ENCODE peak calls at places on chromosome 9, in five cellular contexts. J, V, P, R and T are unnamed samples.

GRCh38 chr9:80143899-80144298 is 572.1 kb downstream of the TLE4 start:
- DNase-seq in J (no peak), V (no peak), P (no peak), R (no peak), T (no peak)

GRCh38 chr9:137449081-137449844 is 8.1 kb upstream of the ENTPD8 start:
- DNase-seq in J (no peak), V (no peak), P (no peak), R (no peak), T (no peak)

GRCh38 chr9:37953775-37954437 is 50.0 kb upstream of the SLC25A51 start:
- DNase-seq in J (no peak), V (no peak), P (peak), R (no peak), T (no peak)

GRCh38 chr9:92954078-92954861 is 6.9 kb downstream of the FGD3 start:
- DNase-seq in J (peak), V (no peak), P (no peak), R (no peak), T (no peak)

GRCh38 chr9:138044485-138045383 is 167.2 kb downstream of the CACNA1B start:
- DNase-seq in J (no peak), V (peak), P (no peak), R (no peak), T (no peak)

GRCh38 chr9:108012405-108012804 is 522.8 kb upstream of the KLF4 start:
- DNase-seq in J (no peak), V (no peak), P (no peak), R (no peak), T (no peak)

GRCh38 chr9:71886015-71886414 is 25.0 kb downstream of the ABHD17B start:
- DNase-seq in J (no peak), V (no peak), P (no peak), R (no peak), T (no peak)

GRCh38 chr9:14525840-14526239 is 167.4 kb downstream of the ZDHHC21 start:
- DNase-seq in J (no peak), V (no peak), P (no peak), R (no peak), T (no peak)

GRCh38 chr9:121399126-121399882 is 29.3 kb upstream of the STOM start:
- DNase-seq in J (no peak), V (no peak), P (no peak), R (no peak), T (no peak)

GRCh38 chr9:114694719-114695269 is 12.8 kb upstream of the TEX48 start:
- DNase-seq in J (no peak), V (no peak), P (no peak), R (no peak), T (no peak)

GRCh38 chr9:92463989-92464388 is 18.3 kb downstream of the ASPN start:
- DNase-seq in J (no peak), V (no peak), P (peak), R (no peak), T (no peak)

GRCh38 chr9:121302341-121302740 is 34.4 kb downstream of the GSN start:
- DNase-seq in J (no peak), V (peak), P (no peak), R (no peak), T (no peak)

GRCh38 chr9:37209431-37210386 is 89.3 kb downstream of the ZCCHC7 start:
- DNase-seq in J (no peak), V (no peak), P (no peak), R (peak), T (no peak)

GRCh38 chr9:126989847-126990821 is 75.6 kb downstream of the RALGPS1 start:
- DNase-seq in J (peak), V (peak), P (no peak), R (no peak), T (no peak)

GRCh38 chr9:8251566-8251965 is 452.0 kb upstream of the DMAC1 start:
- DNase-seq in J (no peak), V (no peak), P (no peak), R (no peak), T (no peak)

GRCh38 chr9:93083592-93084470 is 12.2 kb upstream of the CARD19 start:
- DNase-seq in J (no peak), V (peak), P (no peak), R (no peak), T (no peak)

GRCh38 chr9:21833090-21833801 is 30.8 kb downstream of the MTAP start:
- DNase-seq in J (no peak), V (no peak), P (no peak), R (no peak), T (no peak)

GRCh38 chr9:113620377-113621161 is 157.0 kb downstream of the RGS3 start:
- DNase-seq in J (peak), V (peak), P (peak), R (peak), T (peak)

GRCh38 chr9:120310035-120310434 is 269.9 kb downstream of the CDK5RAP2 start:
- DNase-seq in J (no peak), V (no peak), P (no peak), R (no peak), T (no peak)

GRCh38 chr9:26326473-26327044 is 566.0 kb downstream of the CAAP1 start:
- DNase-seq in J (no peak), V (no peak), P (peak), R (peak), T (peak)

GRCh38 chr9:114091711-114092110 is 7.4 kb downstream of the KIF12 start:
- DNase-seq in J (no peak), V (no peak), P (no peak), R (no peak), T (no peak)

GRCh38 chr9:113934167-113934566 is 58.1 kb downstream of the ZNF618 start:
- DNase-seq in J (no peak), V (no peak), P (no peak), R (no peak), T (no peak)

GRCh38 chr9:85527331-85528015 is 214.3 kb downstream of the AGTPBP1 start:
- DNase-seq in J (no peak), V (no peak), P (no peak), R (no peak), T (no peak)

GRCh38 chr9:85523202-85523601 is 218.6 kb downstream of the AGTPBP1 start:
- DNase-seq in J (no peak), V (no peak), P (no peak), R (no peak), T (no peak)

GRCh38 chr9:85521331-85522197 is 220.2 kb downstream of the AGTPBP1 start:
- DNase-seq in J (peak), V (no peak), P (no peak), R (no peak), T (no peak)

GRCh38 chr9:85522459-85523092 is 219.2 kb downstream of the AGTPBP1 start:
- DNase-seq in J (peak), V (no peak), P (peak), R (peak), T (no peak)

GRCh38 chr9:85524531-85524930 is 217.2 kb downstream of the AGTPBP1 start:
- DNase-seq in J (no peak), V (no peak), P (no peak), R (no peak), T (no peak)
- H3K27ac ChIP-seq in J (no peak), V (no peak), P (no peak), R (no peak), T (no peak)

GRCh38 chr9:134533850-134534585 is 107.6 kb upstream of the COL5A1 start:
- DNase-seq in J (peak), V (no peak), P (no peak), R (no peak), T (no peak)
- H3K27ac ChIP-seq in J (no peak), V (no peak), P (peak), R (no peak), T (no peak)

GRCh38 chr9:34992376-34992951 is 2.9 kb downstream of the DNAJB5 start:
- DNase-seq in J (peak), V (peak), P (peak), R (no peak), T (no peak)
- H3K27ac ChIP-seq in J (peak), V (peak), P (peak), R (peak), T (no peak)

DNA sequence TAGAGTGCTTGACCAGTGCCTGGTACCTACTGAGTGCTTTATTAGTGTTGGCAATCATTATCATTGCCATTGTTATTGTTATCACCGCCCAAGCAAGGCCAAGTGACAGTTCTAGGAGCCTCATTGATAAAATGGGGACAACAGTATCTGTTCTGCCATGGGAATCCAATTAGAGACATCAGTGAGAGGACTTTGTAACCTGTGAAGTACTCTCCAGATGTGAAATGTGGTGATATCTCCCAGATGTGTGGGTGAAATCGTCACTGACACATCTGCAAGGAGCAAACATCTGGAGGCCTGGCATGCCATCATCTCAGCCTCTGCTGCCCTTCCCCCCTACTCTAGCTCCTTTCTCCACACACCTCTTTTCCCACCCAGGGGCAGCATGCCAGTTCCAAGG is 260.8 kb downstream of the PAPPA start:
- DNase-seq in J (no peak), V (no peak), P (no peak), R (no peak), T (no peak)
- H3K27ac ChIP-seq in J (no peak), V (no peak), P (no peak), R (no peak), T (no peak)

GRCh38 chr9:112028242-112029221 is 131.9 kb downstream of the UGCG start:
- DNase-seq in J (no peak), V (no peak), P (no peak), R (no peak), T (no peak)

GRCh38 chr9:112032733-112033132 is 136.1 kb downstream of the UGCG start:
- DNase-seq in J (no peak), V (no peak), P (no peak), R (peak), T (no peak)

GRCh38 chr9:112032009-112032408 is 135.4 kb downstream of the UGCG start:
- DNase-seq in J (no peak), V (no peak), P (no peak), R (no peak), T (no peak)

GRCh38 chr9:112031400-112031799 is 134.8 kb downstream of the UGCG start:
- DNase-seq in J (no peak), V (no peak), P (no peak), R (no peak), T (no peak)

GRCh38 chr9:112029921-112030444 is 133.4 kb downstream of the UGCG start:
- DNase-seq in J (no peak), V (no peak), P (peak), R (peak), T (no peak)
- H3K27ac ChIP-seq in J (no peak), V (no peak), P (peak), R (no peak), T (no peak)

GRCh38 chr9:9791621-9792020 is 821.2 kb downstream of the PTPRD start:
- DNase-seq in J (no peak), V (no peak), P (peak), R (peak), T (no peak)

GRCh38 chr9:9790216-9790872 is 822.5 kb downstream of the PTPRD start:
- DNase-seq in J (no peak), V (no peak), P (peak), R (peak), T (no peak)

GRCh38 chr9:9792144-9792857 is 820.5 kb downstream of the PTPRD start:
- DNase-seq in J (no peak), V (no peak), P (no peak), R (no peak), T (no peak)
- H3K27ac ChIP-seq in J (no peak), V (no peak), P (no peak), R (no peak), T (no peak)

DNA sequence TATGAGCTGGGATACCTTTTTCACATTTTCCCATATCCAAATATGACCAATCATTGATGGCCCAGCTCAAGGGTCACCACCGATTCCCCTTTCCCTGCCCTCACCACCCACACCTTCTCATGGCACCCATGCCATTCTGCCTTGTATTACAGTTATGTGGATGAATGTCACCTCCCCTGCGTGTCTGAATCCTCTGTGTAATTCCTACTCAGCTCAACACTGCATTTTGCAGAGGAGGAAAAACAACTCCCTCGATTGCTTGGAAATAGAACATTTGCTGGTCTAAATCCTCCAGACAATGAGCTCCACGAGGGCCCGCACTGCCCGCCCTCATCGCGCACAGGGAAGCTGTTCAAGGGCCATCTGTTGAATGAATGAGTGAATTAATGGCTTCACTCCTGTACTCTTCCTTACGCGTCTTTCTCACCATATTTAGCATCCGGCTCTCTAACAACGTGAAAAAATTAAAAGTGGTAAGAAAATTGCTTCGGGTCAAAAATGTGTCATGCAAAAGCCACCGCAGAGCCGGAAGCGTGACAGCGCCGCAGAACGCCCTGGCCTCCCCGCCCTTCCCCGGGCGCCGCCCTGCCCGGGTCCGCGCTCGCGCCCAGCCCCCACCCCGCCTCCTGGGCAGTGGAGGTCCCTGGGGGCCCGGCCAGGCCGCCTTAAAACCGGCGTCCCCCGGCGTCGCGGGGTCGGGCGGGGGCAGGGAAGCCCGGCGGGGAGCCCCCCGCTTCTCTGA is 703 bp downstream of the SUSD1 start:
- DNase-seq in J (peak), V (peak), P (peak), R (peak), T (no peak)
- H3K27ac ChIP-seq in J (peak), V (peak), P (peak), R (no peak), T (peak)

GRCh38 chr9:124574534-124574933 is 67.3 kb upstream of the NR5A1 start:
- DNase-seq in J (no peak), V (no peak), P (no peak), R (no peak), T (no peak)
- H3K27ac ChIP-seq in J (no peak), V (no peak), P (peak), R (no peak), T (no peak)

GRCh38 chr9:135952664-135953206 is 8.4 kb downstream of the UBAC1 start:
- DNase-seq in J (no peak), V (no peak), P (no peak), R (no peak), T (no peak)
- H3K27ac ChIP-seq in J (no peak), V (no peak), P (peak), R (no peak), T (no peak)